ENCODE peak calls at places on chromosomes 13 and 19, in six cellular contexts. One of them, this sample, is unnamed.
A peak's percentile ranks its signal among the peaks of the same experiment; 100 is the strongest.

GRCh38 chr19:19157808-19158207 is 12.3 kb downstream of the MEF2B start:
- DNase-seq in non-pigmented ciliary epithelial cell: no peak
- DNase-seq in GF-D8: no peak
- DNase-seq in stimulated activated CD8-positive, alpha-beta memory T cell treated with anti-CD3 and anti-CD28 coated beads, Interleukin-12 subunit alpha, Interleukin-12 subunit beta, amount 100 ng/mL, for 4 hours: no peak
- DNase-seq in bronchial epithelial cell: no peak
- DNase-seq in fibroblast of lung: no peak
- DNase-seq in this sample: no peak

GRCh38 chr19:15048128-15048527 is 1.2 kb upstream of the CASP14 start:
- DNase-seq in non-pigmented ciliary epithelial cell: no peak
- DNase-seq in GF-D8: no peak
- DNase-seq in stimulated activated CD8-positive, alpha-beta memory T cell treated with anti-CD3 and anti-CD28 coated beads, Interleukin-12 subunit alpha, Interleukin-12 subunit beta, amount 100 ng/mL, for 4 hours: no peak
- DNase-seq in bronchial epithelial cell: no peak
- DNase-seq in fibroblast of lung: no peak
- DNase-seq in this sample: no peak

GRCh38 chr19:48344892-48345291 is 18.8 kb downstream of the TMEM143 start:
- DNase-seq in non-pigmented ciliary epithelial cell: no peak
- DNase-seq in GF-D8: no peak
- DNase-seq in stimulated activated CD8-positive, alpha-beta memory T cell treated with anti-CD3 and anti-CD28 coated beads, Interleukin-12 subunit alpha, Interleukin-12 subunit beta, amount 100 ng/mL, for 4 hours: no peak
- DNase-seq in bronchial epithelial cell: no peak
- DNase-seq in fibroblast of lung: no peak
- DNase-seq in this sample: no peak

GRCh38 chr13:77239312-77239711 is 87.6 kb downstream of the MYCBP2 start:
- DNase-seq in non-pigmented ciliary epithelial cell: no peak
- DNase-seq in GF-D8: no peak
- DNase-seq in stimulated activated CD8-positive, alpha-beta memory T cell treated with anti-CD3 and anti-CD28 coated beads, Interleukin-12 subunit alpha, Interleukin-12 subunit beta, amount 100 ng/mL, for 4 hours: no peak
- DNase-seq in bronchial epithelial cell: peak; percentile 2
- DNase-seq in fibroblast of lung: peak; percentile 22
- DNase-seq in this sample: no peak

GRCh38 chr19:16258440-16258903 is 60.8 kb downstream of the AP1M1 start:
- DNase-seq in non-pigmented ciliary epithelial cell: no peak
- DNase-seq in GF-D8: peak; percentile 60
- DNase-seq in stimulated activated CD8-positive, alpha-beta memory T cell treated with anti-CD3 and anti-CD28 coated beads, Interleukin-12 subunit alpha, Interleukin-12 subunit beta, amount 100 ng/mL, for 4 hours: no peak
- DNase-seq in bronchial epithelial cell: no peak
- DNase-seq in fibroblast of lung: no peak
- DNase-seq in this sample: no peak

GRCh38 chr19:19227217-19227616 is 15.5 kb downstream of the NCAN start:
- DNase-seq in non-pigmented ciliary epithelial cell: no peak
- DNase-seq in GF-D8: no peak
- DNase-seq in stimulated activated CD8-positive, alpha-beta memory T cell treated with anti-CD3 and anti-CD28 coated beads, Interleukin-12 subunit alpha, Interleukin-12 subunit beta, amount 100 ng/mL, for 4 hours: no peak
- DNase-seq in bronchial epithelial cell: no peak
- DNase-seq in fibroblast of lung: no peak
- DNase-seq in this sample: no peak

GRCh38 chr19:7762719-7763293 is at the start of gene CLEC4M:
- DNase-seq in non-pigmented ciliary epithelial cell: no peak
- DNase-seq in GF-D8: no peak
- DNase-seq in stimulated activated CD8-positive, alpha-beta memory T cell treated with anti-CD3 and anti-CD28 coated beads, Interleukin-12 subunit alpha, Interleukin-12 subunit beta, amount 100 ng/mL, for 4 hours: no peak
- DNase-seq in bronchial epithelial cell: no peak
- DNase-seq in fibroblast of lung: no peak
- DNase-seq in this sample: no peak

GRCh38 chr13:39415403-39415802 is 187.6 kb downstream of the LHFPL6 start:
- DNase-seq in non-pigmented ciliary epithelial cell: no peak
- DNase-seq in GF-D8: no peak
- DNase-seq in stimulated activated CD8-positive, alpha-beta memory T cell treated with anti-CD3 and anti-CD28 coated beads, Interleukin-12 subunit alpha, Interleukin-12 subunit beta, amount 100 ng/mL, for 4 hours: no peak
- DNase-seq in bronchial epithelial cell: peak; percentile 48
- DNase-seq in fibroblast of lung: peak; percentile 62
- DNase-seq in this sample: no peak

GRCh38 chr13:50942630-50943311 is 33.2 kb downstream of the RNASEH2B start:
- DNase-seq in non-pigmented ciliary epithelial cell: no peak
- DNase-seq in GF-D8: no peak
- DNase-seq in stimulated activated CD8-positive, alpha-beta memory T cell treated with anti-CD3 and anti-CD28 coated beads, Interleukin-12 subunit alpha, Interleukin-12 subunit beta, amount 100 ng/mL, for 4 hours: no peak
- DNase-seq in bronchial epithelial cell: no peak
- DNase-seq in fibroblast of lung: no peak
- DNase-seq in this sample: no peak

GRCh38 chr19:33302974-33303790 is 848 bp upstream of the CEBPA start:
- DNase-seq in non-pigmented ciliary epithelial cell: peak; percentile 4
- DNase-seq in GF-D8: no peak
- DNase-seq in stimulated activated CD8-positive, alpha-beta memory T cell treated with anti-CD3 and anti-CD28 coated beads, Interleukin-12 subunit alpha, Interleukin-12 subunit beta, amount 100 ng/mL, for 4 hours: no peak
- DNase-seq in bronchial epithelial cell: no peak
- DNase-seq in fibroblast of lung: peak; percentile 52
- DNase-seq in this sample: no peak

GRCh38 chr19:54133312-54133956 is 4.1 kb upstream of the CNOT3 start:
- DNase-seq in non-pigmented ciliary epithelial cell: no peak
- DNase-seq in GF-D8: peak; percentile 60
- DNase-seq in stimulated activated CD8-positive, alpha-beta memory T cell treated with anti-CD3 and anti-CD28 coated beads, Interleukin-12 subunit alpha, Interleukin-12 subunit beta, amount 100 ng/mL, for 4 hours: no peak
- DNase-seq in bronchial epithelial cell: peak; percentile 32
- DNase-seq in fibroblast of lung: no peak
- DNase-seq in this sample: no peak

GRCh38 chr19:28521614-28522544 is 691.1 kb downstream of the UQCRFS1 start:
- DNase-seq in non-pigmented ciliary epithelial cell: no peak
- DNase-seq in GF-D8: no peak
- DNase-seq in stimulated activated CD8-positive, alpha-beta memory T cell treated with anti-CD3 and anti-CD28 coated beads, Interleukin-12 subunit alpha, Interleukin-12 subunit beta, amount 100 ng/mL, for 4 hours: no peak
- DNase-seq in bronchial epithelial cell: no peak
- DNase-seq in fibroblast of lung: no peak
- DNase-seq in this sample: no peak

GRCh38 chr13:50969691-50970090 is 60.1 kb downstream of the RNASEH2B start:
- DNase-seq in non-pigmented ciliary epithelial cell: no peak
- DNase-seq in GF-D8: no peak
- DNase-seq in stimulated activated CD8-positive, alpha-beta memory T cell treated with anti-CD3 and anti-CD28 coated beads, Interleukin-12 subunit alpha, Interleukin-12 subunit beta, amount 100 ng/mL, for 4 hours: no peak
- DNase-seq in bronchial epithelial cell: peak; percentile 10
- DNase-seq in fibroblast of lung: peak; percentile 27
- DNase-seq in this sample: no peak

GRCh38 chr19:41226053-41226873 is 7.2 kb downstream of the AXL start:
- DNase-seq in non-pigmented ciliary epithelial cell: peak; percentile 52
- DNase-seq in GF-D8: no peak
- DNase-seq in stimulated activated CD8-positive, alpha-beta memory T cell treated with anti-CD3 and anti-CD28 coated beads, Interleukin-12 subunit alpha, Interleukin-12 subunit beta, amount 100 ng/mL, for 4 hours: peak; percentile 11
- DNase-seq in bronchial epithelial cell: peak; percentile 30
- DNase-seq in fibroblast of lung: peak; percentile 82
- DNase-seq in this sample: peak; percentile 14

GRCh38 chr13:25468330-25469178 is 96.8 kb downstream of the ATP8A2 start:
- DNase-seq in non-pigmented ciliary epithelial cell: no peak
- DNase-seq in GF-D8: no peak
- DNase-seq in stimulated activated CD8-positive, alpha-beta memory T cell treated with anti-CD3 and anti-CD28 coated beads, Interleukin-12 subunit alpha, Interleukin-12 subunit beta, amount 100 ng/mL, for 4 hours: no peak
- DNase-seq in bronchial epithelial cell: no peak
- DNase-seq in fibroblast of lung: no peak
- DNase-seq in this sample: no peak

GRCh38 chr13:29817604-29818378 is 32.6 kb downstream of the UBL3 start:
- DNase-seq in non-pigmented ciliary epithelial cell: no peak
- DNase-seq in GF-D8: peak; percentile 33
- DNase-seq in stimulated activated CD8-positive, alpha-beta memory T cell treated with anti-CD3 and anti-CD28 coated beads, Interleukin-12 subunit alpha, Interleukin-12 subunit beta, amount 100 ng/mL, for 4 hours: no peak
- DNase-seq in bronchial epithelial cell: no peak
- DNase-seq in fibroblast of lung: no peak
- DNase-seq in this sample: no peak

This sample was measured in stimulated activated effector memory CD8-positive, alpha-beta T cell treated with anti-CD3 and anti-CD28 coated beads, Interleukin-12 subunit alpha, Interleukin-12 subunit beta, amount 100 ng/mL, for 72 hours.